ENCODE peak calls at places on chromosomes 6 and 20, in four cellular contexts. Y, R, B and U are unnamed samples.

GRCh38 chr20:33537608-33538007 is 47.7 kb downstream of the CBFA2T2 start:
- DNase-seq in Y (no peak), R (no peak), B (no peak), U (no peak)

GRCh38 chr6:11853678-11854417 is 75.2 kb upstream of the ADTRP start:
- DNase-seq in Y (no peak), R (no peak), B (no peak), U (no peak)

GRCh38 chr6:131331873-131332759 is 196.8 kb downstream of the AKAP7 start:
- DNase-seq in Y (no peak), R (no peak), B (no peak), U (no peak)

GRCh38 chr6:163564536-163564935 is 150.0 kb downstream of the QKI start:
- DNase-seq in Y (no peak), R (no peak), B (no peak), U (no peak)

GRCh38 chr20:3067139-3068009 is 4.0 kb upstream of the OXT start:
- DNase-seq in Y (no peak), R (no peak), B (peak; percentile 82), U (no peak)

GRCh38 chr20:20755674-20756319 is 43.4 kb upstream of the RALGAPA2 start:
- DNase-seq in Y (no peak), R (no peak), B (no peak), U (no peak)

GRCh38 chr6:32148722-32149576 is 2.8 kb downstream of the PRRT1 start:
- DNase-seq in Y (no peak), R (peak; percentile 81), B (peak; percentile 27), U (no peak)

GRCh38 chr6:28940294-28940858 is 16.6 kb upstream of the TRIM27 start:
- DNase-seq in Y (no peak), R (peak; percentile 78), B (no peak), U (peak; percentile 82)

GRCh38 chr20:32570401-32571190 is 14.5 kb downstream of the NOL4L start:
- DNase-seq in Y (no peak), R (no peak), B (peak; percentile 37), U (no peak)

GRCh38 chr6:16474834-16475781 is 236.7 kb downstream of the GMPR start:
- DNase-seq in Y (no peak), R (no peak), B (no peak), U (no peak)

GRCh38 chr20:36491901-36492617 is 49.3 kb upstream of the MYL9 start:
- DNase-seq in Y (peak; percentile 73), R (no peak), B (peak; percentile 53), U (no peak)

GRCh38 chr20:44649976-44650375 is 1.5 kb downstream of the ADA start:
- DNase-seq in Y (peak; percentile 76), R (no peak), B (no peak), U (no peak)
- H3K4me1 ChIP-seq in Y (peaks cover 59% of the 10 kb centered on the region), R (peaks cover 2% of the 10 kb centered on the region), B (peaks cover 4% of the 10 kb centered on the region), U (peaks cover 25% of the 10 kb centered on the region)

DNA sequence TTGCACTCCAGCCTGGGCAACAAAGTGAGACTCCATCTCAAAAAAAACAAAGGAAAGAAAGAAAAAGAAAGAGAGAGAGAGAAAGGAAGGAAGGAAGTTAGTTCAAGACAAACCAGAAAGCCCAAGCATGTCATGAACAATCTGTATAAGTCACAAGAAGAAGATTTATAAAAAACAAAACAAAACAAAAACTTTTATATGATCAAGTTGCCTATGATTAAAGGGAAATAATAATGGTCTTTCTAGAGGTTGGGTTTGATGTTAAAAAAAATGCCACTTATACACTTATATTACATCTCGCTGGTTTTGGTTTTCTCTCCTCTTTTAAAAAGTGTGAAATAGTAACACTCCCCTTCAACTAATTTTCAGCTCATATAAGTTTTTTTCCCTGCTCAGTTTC is 146.2 kb upstream of the CARMIL1 start:
- DNase-seq in Y (no peak), R (no peak), B (no peak), U (no peak)
- H3K4me1 ChIP-seq in Y (peaks cover 41% of the 10 kb centered on the region), R (peaks cover 35% of the 10 kb centered on the region), B (peaks cover 15% of the 10 kb centered on the region), U (no peaks in the 10 kb centered on the region)

DNA sequence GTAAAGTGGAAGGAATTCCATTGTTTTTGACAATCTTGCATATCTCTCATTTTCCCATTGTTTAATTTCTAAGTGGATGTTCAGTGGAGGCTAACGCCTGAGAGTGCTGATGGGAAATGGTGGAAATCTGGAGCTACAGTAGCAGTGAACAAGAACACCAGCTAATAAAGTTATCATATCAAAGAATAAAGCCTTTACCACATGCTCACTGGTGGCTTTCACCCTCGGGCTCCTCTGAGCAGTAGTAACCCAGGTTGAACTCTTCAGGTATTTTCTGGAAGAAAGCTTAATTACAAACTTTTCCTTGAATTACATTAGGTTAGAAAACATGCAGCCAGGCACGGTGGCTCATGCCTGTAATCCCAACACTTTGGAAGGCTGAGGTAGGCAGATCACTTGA is 10.4 kb upstream of the ACAT2 start:
- DNase-seq in Y (no peak), R (no peak), B (no peak), U (no peak)
- H3K4me1 ChIP-seq in Y (no peaks in the 10 kb centered on the region), R (peaks cover 4% of the 10 kb centered on the region), B (no peaks in the 10 kb centered on the region), U (no peaks in the 10 kb centered on the region)

DNA sequence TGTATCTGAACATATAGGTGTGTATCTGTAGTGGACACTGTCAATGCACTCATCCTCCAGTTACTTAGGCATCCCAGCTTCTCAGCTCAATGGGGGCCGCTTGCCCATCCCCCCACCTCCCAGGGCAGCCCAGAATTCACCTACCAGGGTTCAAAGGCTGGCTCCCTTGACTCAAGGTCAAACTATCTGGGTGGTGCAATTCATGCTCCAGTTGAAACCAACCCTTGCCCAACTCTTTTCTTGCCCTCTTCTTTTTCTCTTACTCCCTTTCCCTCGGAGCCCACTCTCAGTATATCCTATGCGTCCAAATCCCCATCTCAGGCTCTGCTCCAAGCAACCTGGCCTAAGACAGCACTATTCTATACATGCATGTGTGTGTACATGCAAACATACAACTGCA is 127.4 kb downstream of the BCAS1 start:
- DNase-seq in Y (no peak), R (no peak), B (no peak), U (no peak)
- H3K4me1 ChIP-seq in Y (no peaks in the 10 kb centered on the region), R (peaks cover 12% of the 10 kb centered on the region), B (peaks cover 44% of the 10 kb centered on the region), U (peaks cover 52% of the 10 kb centered on the region)

GRCh38 chr20:61799928-61800327 is 265.8 kb downstream of the TAF4 start:
- DNase-seq in Y (no peak), R (no peak), B (no peak), U (no peak)
- H3K4me1 ChIP-seq in Y (peaks cover 4% of the 10 kb centered on the region), R (no peaks in the 10 kb centered on the region), B (no peaks in the 10 kb centered on the region), U (no peaks in the 10 kb centered on the region)